ENCODE peak calls at places on chromosomes 12 and 14, in four cellular contexts. O is cardiac fibroblast, G is suprapubic skin, V is left lung. S is an unnamed sample.

GRCh38 chr12:127060310-127060847 is 1206.6 kb upstream of the TMEM132C start:
- DNase-seq in G (no peak), V (no peak), O (no peak), S (no peak)

GRCh38 chr12:14185441-14186192 is 179.9 kb upstream of the ATF7IP start:
- DNase-seq in G (no peak), O (peak), V (no peak), S (peak)

GRCh38 chr12:92028039-92028709 is 117.5 kb downstream of the BTG1 start:
- DNase-seq in O (peak), V (no peak), G (no peak), S (peak)

GRCh38 chr12:123233505-123234299 is 466 bp downstream of the MTRFR start:
- DNase-seq in O (peak), V (no peak), G (no peak), S (no peak)

GRCh38 chr14:45664668-45665356 is 411.8 kb upstream of the MIS18BP1 start:
- DNase-seq in V (no peak), O (no peak), G (no peak), S (no peak)

GRCh38 chr14:89282191-89282590 is 134.8 kb downstream of the FOXN3 start:
- DNase-seq in O (no peak), V (no peak), G (no peak), S (no peak)

GRCh38 chr14:72619071-72619710 is 274.7 kb downstream of the DPF3 start:
- DNase-seq in O (no peak), V (no peak), G (peak), S (no peak)

GRCh38 chr14:100664234-100664633 is 62.5 kb upstream of the DLK1 start:
- DNase-seq in V (no peak), G (no peak), O (no peak), S (no peak)

GRCh38 chr12:57261385-57261784 is 10.4 kb upstream of the STAC3 start:
- DNase-seq in G (no peak), O (no peak), V (no peak), S (no peak)

GRCh38 chr14:41609704-41610183 is 3.1 kb downstream of the LRFN5 start:
- DNase-seq in G (peak), V (no peak), O (peak), S (peak)

GRCh38 chr12:46549527-46550265 is 177.1 kb upstream of the SLC38A2 start:
- DNase-seq in G (no peak), V (no peak), O (peak), S (peak)

GRCh38 chr12:51593539-51593938 is 2.5 kb downstream of the SCN8A start:
- DNase-seq in O (peak), V (no peak), G (no peak), S (peak)

GRCh38 chr14:79279645-79280399 is 931.5 kb downstream of the DIO2 start:
- DNase-seq in G (no peak), O (no peak), V (peak), S (no peak)

GRCh38 chr12:128073937-128074336 is 193.0 kb upstream of the TMEM132C start:
- DNase-seq in G (no peak), V (no peak), O (no peak), S (no peak)

GRCh38 chr12:20339060-20339459 is 29.3 kb upstream of the PDE3A start:
- DNase-seq in G (no peak), V (no peak), O (no peak), S (no peak)

GRCh38 chr12:53048780-53049401 is 974 bp upstream of the TNS2 start:
- DNase-seq in O (peak), V (no peak), G (peak), S (peak)

GRCh38 chr14:77859934-77860570 is 60.1 kb downstream of the ADCK1 start:
- DNase-seq in O (no peak), G (no peak), V (no peak), S (no peak)

GRCh38 chr12:20132818-20133217 is 235.5 kb upstream of the PDE3A start:
- DNase-seq in O (no peak), G (no peak), V (no peak), S (no peak)

GRCh38 chr12:122128481-122128880 is 45.5 kb downstream of the IL31 start:
- DNase-seq in V (no peak), O (no peak), G (no peak), S (no peak)

GRCh38 chr12:18323159-18323558 is 61.8 kb downstream of the PIK3C2G start:
- DNase-seq in G (no peak), V (no peak), O (peak), S (peak)

GRCh38 chr14:75252254-75252837 is 26.3 kb upstream of the FOS start:
- DNase-seq in O (no peak), G (no peak), V (no peak), S (no peak)

GRCh38 chr12:51721281-51721940 is 127.1 kb downstream of the FIGNL2 start:
- DNase-seq in V (peak), O (peak), G (no peak), S (no peak)

GRCh38 chr14:24430682-24431568 is 1.2 kb downstream of the KHNYN start:
- DNase-seq in G (no peak), O (peak), V (peak), S (peak)

GRCh38 chr12:51082561-51083139 is 746 bp downstream of the CSRNP2 start:
- DNase-seq in V (no peak), G (peak), O (peak), S (no peak)

GRCh38 chr14:52111583-52111982 is 42.7 kb upstream of the NID2 start:
- DNase-seq in O (peak), G (no peak), V (no peak), S (no peak)

GRCh38 chr12:46368138-46368537 is 4.4 kb downstream of the SLC38A2 start:
- DNase-seq in G (no peak), V (no peak), O (peak), S (no peak)

GRCh38 chr12:51818567-51819300 is 29.8 kb downstream of the FIGNL2 start:
- DNase-seq in V (peak), O (peak), G (no peak), S (peak)

GRCh38 chr14:68789798-68790655 is 2.8 kb downstream of the ZFP36L1 start:
- DNase-seq in G (no peak), O (peak), V (no peak), S (no peak)

GRCh38 chr12:91833780-91834359 is 311.8 kb downstream of the BTG1 start:
- DNase-seq in V (no peak), G (no peak), O (no peak), S (no peak)

GRCh38 chr12:46557539-46558373 is 185.2 kb upstream of the SLC38A2 start:
- DNase-seq in V (no peak), G (no peak), O (peak), S (no peak)

GRCh38 chr14:28101992-28102391 is 664.6 kb upstream of the FOXG1 start:
- DNase-seq in V (no peak), G (no peak), O (no peak), S (no peak)

GRCh38 chr12:105912911-105913514 is 225.7 kb downstream of the NUAK1 start:
- DNase-seq in O (no peak), G (no peak), V (no peak), S (no peak)

GRCh38 chr14:104926619-104927431 is 2.1 kb downstream of the PLD4 start:
- DNase-seq in O (no peak), V (peak), G (no peak), S (no peak)

GRCh38 chr12:103712191-103712590 is 125.1 kb downstream of the STAB2 start:
- DNase-seq in O (no peak), V (no peak), G (no peak), S (peak)

DNA sequence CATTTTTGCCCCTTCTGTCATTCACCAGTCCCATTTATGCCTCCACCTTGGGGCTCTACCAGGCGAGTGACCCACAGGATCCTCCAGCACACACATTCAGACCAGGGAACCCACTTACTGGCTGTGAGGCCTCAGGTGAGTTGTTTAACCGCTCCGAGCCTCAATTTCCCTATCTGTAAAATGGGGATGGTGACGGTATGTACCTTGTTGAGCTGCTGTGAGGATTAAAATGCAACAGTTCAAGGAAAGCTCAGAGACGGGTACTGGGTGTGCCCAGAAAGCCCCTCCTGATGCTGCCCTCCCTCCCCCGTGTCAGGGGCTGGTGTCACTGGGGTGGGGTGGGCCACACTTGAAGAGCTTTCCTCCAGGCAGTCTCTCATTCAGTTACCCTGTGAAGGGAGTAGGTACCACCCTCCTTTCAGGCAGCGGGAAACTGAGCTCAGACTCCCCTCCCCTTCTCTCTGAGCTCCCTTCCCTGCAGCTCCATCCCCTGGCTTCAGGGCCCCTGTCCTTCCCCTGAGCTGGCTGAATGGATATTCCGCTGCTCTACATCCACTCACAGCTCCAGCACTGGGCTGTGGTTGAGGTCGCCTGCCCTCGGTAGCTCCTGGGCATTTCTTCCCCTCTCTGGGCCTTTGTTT is 1.4 kb upstream of the SERPINA1 start:
- DNase-seq in G (no peak), O (no peak), V (no peak), S (no peak)
- H3K4me3 ChIP-seq in G (no peak), O (no peak), V (no peak), S (no peak)

GRCh38 chr12:109830718-109831117 is 2.5 kb downstream of the TRPV4 start:
- DNase-seq in G (no peak), V (no peak), O (no peak), S (no peak)

GRCh38 chr12:109831365-109831764 is 1.8 kb downstream of the TRPV4 start:
- DNase-seq in O (no peak), G (no peak), V (no peak), S (no peak)

GRCh38 chr12:109833307-109834189 is at the start of gene TRPV4:
- DNase-seq in G (no peak), V (no peak), O (peak), S (no peak)

GRCh38 chr12:109831929-109832328 is 1.3 kb downstream of the TRPV4 start:
- DNase-seq in V (no peak), O (no peak), G (no peak), S (no peak)

GRCh38 chr12:109832534-109833306 is 478 bp downstream of the TRPV4 start:
- DNase-seq in O (no peak), V (no peak), G (no peak), S (no peak)
- H3K4me3 ChIP-seq in O (peak), V (peak), G (peak), S (peak)

DNA sequence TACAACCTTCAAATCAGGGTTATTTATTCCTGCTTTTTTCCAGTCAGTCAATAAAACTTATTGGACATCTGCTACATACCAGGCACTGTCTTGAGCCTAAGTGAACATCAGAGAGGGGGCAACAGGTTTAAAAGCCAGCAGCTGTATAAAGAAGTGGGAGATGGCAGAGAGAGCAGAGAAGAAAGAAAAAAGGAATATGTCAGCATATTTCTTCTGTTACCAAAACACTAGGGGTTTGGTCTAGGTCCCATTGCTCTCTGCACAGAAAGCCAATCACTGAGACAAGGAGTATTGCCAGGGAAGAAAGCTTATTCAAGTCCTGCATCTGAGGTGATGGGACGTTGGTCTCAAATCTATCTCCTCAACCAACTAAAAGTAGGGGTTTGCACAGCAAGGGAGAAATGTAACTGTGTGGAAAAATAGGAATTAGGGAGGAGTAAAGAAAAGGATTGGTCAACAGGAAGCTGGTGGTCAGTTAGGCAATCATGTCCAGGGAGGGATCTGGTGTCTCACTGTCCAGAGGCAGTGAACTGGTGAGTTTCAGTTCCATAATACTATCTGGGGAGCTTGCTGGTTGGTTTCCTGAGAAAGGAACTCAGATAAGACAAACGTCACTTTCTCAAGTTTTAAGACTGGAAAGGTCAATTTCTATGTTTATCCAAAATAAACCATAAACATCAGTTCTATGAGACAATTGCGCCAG is 107.5 kb downstream of the PHLDA1 start:
- DNase-seq in V (no peak), O (peak), G (no peak), S (no peak)
- H3K4me3 ChIP-seq in V (no peak), O (no peak), G (no peak), S (no peak)

GRCh38 chr12:132267873-132268272 is 61.5 kb downstream of the GALNT9 start:
- DNase-seq in V (no peak), G (no peak), O (no peak), S (no peak)
- H3K4me3 ChIP-seq in V (no peak), G (no peak), O (no peak), S (no peak)

GRCh38 chr12:114500775-114501473 is 95.0 kb upstream of the TBX5 start:
- DNase-seq in G (no peak), O (no peak), V (no peak), S (no peak)
- H3K4me3 ChIP-seq in G (no peak), O (no peak), V (no peak), S (no peak)

GRCh38 chr14:39175445-39176262 is 600 bp downstream of the PNN start:
- DNase-seq in O (peak), V (no peak), G (no peak), S (no peak)

GRCh38 chr14:39174560-39175444 is at the start of gene PNN:
- DNase-seq in G (peak), V (peak), O (peak), S (peak)

GRCh38 chr14:39179042-39179441 is 4.0 kb downstream of the PNN start:
- DNase-seq in O (no peak), V (no peak), G (no peak), S (no peak)

GRCh38 chr14:39176263-39177167 is 1.5 kb downstream of the PNN start:
- DNase-seq in O (no peak), V (no peak), G (no peak), S (no peak)

GRCh38 chr14:39177168-39177545 is 2.1 kb downstream of the PNN start:
- DNase-seq in G (no peak), O (no peak), V (no peak), S (no peak)
- H3K4me3 ChIP-seq in G (no peak), O (no peak), V (no peak), S (no peak)

DNA sequence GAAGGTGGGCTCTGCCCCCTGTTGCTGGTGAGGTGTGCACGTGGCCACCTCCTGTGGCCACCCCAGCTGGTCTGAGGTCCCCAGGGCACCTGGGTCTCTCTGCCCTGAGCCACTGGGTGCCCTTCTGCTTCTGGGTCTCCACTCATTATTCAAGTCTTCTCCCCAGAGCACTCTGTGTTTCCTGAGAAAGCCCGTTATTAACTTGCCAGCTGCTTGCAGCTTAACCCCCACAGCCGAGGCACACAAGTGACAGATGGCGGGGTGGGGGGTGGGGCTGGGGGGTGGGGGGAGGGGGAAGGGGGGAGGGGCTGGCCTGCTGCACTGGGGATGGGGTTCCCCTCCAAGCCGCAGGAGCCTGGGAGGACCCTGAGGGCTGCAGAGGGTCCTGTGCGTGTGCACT is 40.5 kb downstream of the FBRSL1 start:
- DNase-seq in G (no peak), O (no peak), V (no peak), S (no peak)
- H3K4me3 ChIP-seq in G (no peak), O (no peak), V (no peak), S (no peak)

S was measured in skeletal muscle cell.